ENCODE peak calls at places on chromosomes 4 and X, in six cellular contexts. One of them, this sample, is unnamed.

GRCh38 chrX:134631404-134632346 is 26.6 kb downstream of the PLAC1 start:
- DNase-seq in IMR-90: peak
- DNase-seq in CD8-positive, alpha-beta memory T cell: no peak
- DNase-seq in fibroblast of lung: peak
- DNase-seq in aorta: no peak
- DNase-seq in spleen: no peak
- DNase-seq in this sample: no peak

GRCh38 chr4:85210353-85210752 is 243.9 kb upstream of the WDFY3 start:
- DNase-seq in fibroblast of lung: no peak
- DNase-seq in CD8-positive, alpha-beta memory T cell: no peak
- DNase-seq in IMR-90: no peak
- DNase-seq in aorta: no peak
- DNase-seq in spleen: no peak
- DNase-seq in this sample: no peak

GRCh38 chrX:1546601-1547275 is 9.8 kb upstream of the P2RY8 start:
- DNase-seq in fibroblast of lung: no peak
- DNase-seq in IMR-90: no peak
- DNase-seq in aorta: no peak
- DNase-seq in spleen: no peak
- DNase-seq in CD8-positive, alpha-beta memory T cell: no peak
- DNase-seq in this sample: peak

GRCh38 chr4:102139932-102140331 is 205.3 kb downstream of the SLC39A8 start:
- DNase-seq in IMR-90: no peak
- DNase-seq in CD8-positive, alpha-beta memory T cell: no peak
- DNase-seq in fibroblast of lung: no peak
- DNase-seq in aorta: no peak
- DNase-seq in spleen: no peak
- DNase-seq in this sample: no peak

GRCh38 chrX:13219990-13220764 is 99.7 kb downstream of the ATXN3L start:
- DNase-seq in aorta: no peak
- DNase-seq in IMR-90: peak
- DNase-seq in CD8-positive, alpha-beta memory T cell: no peak
- DNase-seq in spleen: no peak
- DNase-seq in fibroblast of lung: peak
- DNase-seq in this sample: no peak

GRCh38 chrX:109360301-109360700 is 121.6 kb downstream of the GUCY2F start:
- DNase-seq in spleen: no peak
- DNase-seq in CD8-positive, alpha-beta memory T cell: no peak
- DNase-seq in fibroblast of lung: no peak
- DNase-seq in aorta: no peak
- DNase-seq in IMR-90: no peak
- DNase-seq in this sample: no peak

GRCh38 chrX:24259544-24260240 is 54.2 kb downstream of the SUPT20HL2 start:
- DNase-seq in spleen: no peak
- DNase-seq in aorta: no peak
- DNase-seq in IMR-90: peak
- DNase-seq in fibroblast of lung: peak
- DNase-seq in CD8-positive, alpha-beta memory T cell: no peak
- DNase-seq in this sample: no peak

GRCh38 chr4:84499065-84499982 is at the start of gene NKX6-1:
- DNase-seq in IMR-90: peak
- DNase-seq in CD8-positive, alpha-beta memory T cell: no peak
- DNase-seq in spleen: no peak
- DNase-seq in aorta: peak
- DNase-seq in fibroblast of lung: peak
- DNase-seq in this sample: peak

GRCh38 chr4:3514221-3514780 is 17.9 kb downstream of the LRPAP1 start:
- DNase-seq in spleen: peak
- DNase-seq in aorta: no peak
- DNase-seq in IMR-90: no peak
- DNase-seq in CD8-positive, alpha-beta memory T cell: no peak
- DNase-seq in fibroblast of lung: no peak
- DNase-seq in this sample: peak

GRCh38 chr4:7933631-7934510 is 5.8 kb downstream of the AFAP1 start:
- DNase-seq in IMR-90: peak
- DNase-seq in CD8-positive, alpha-beta memory T cell: no peak
- DNase-seq in aorta: no peak
- DNase-seq in spleen: no peak
- DNase-seq in fibroblast of lung: no peak
- DNase-seq in this sample: peak

GRCh38 chr4:123562994-123563745 is 166.6 kb downstream of the SPRY1 start:
- DNase-seq in aorta: no peak
- DNase-seq in spleen: no peak
- DNase-seq in fibroblast of lung: no peak
- DNase-seq in CD8-positive, alpha-beta memory T cell: no peak
- DNase-seq in IMR-90: peak
- DNase-seq in this sample: no peak

GRCh38 chr4:70737006-70737405 is 15.2 kb downstream of the RUFY3 start:
- DNase-seq in spleen: no peak
- DNase-seq in fibroblast of lung: no peak
- DNase-seq in aorta: no peak
- DNase-seq in IMR-90: no peak
- DNase-seq in CD8-positive, alpha-beta memory T cell: peak
- DNase-seq in this sample: no peak

GRCh38 chr4:154039435-154040061 is 250.7 kb upstream of the SFRP2 start:
- DNase-seq in CD8-positive, alpha-beta memory T cell: no peak
- DNase-seq in aorta: no peak
- DNase-seq in spleen: no peak
- DNase-seq in fibroblast of lung: no peak
- DNase-seq in IMR-90: no peak
- DNase-seq in this sample: no peak

GRCh38 chr4:184807261-184807660 is 18.5 kb downstream of the ACSL1 start:
- DNase-seq in IMR-90: no peak
- DNase-seq in spleen: no peak
- DNase-seq in CD8-positive, alpha-beta memory T cell: no peak
- DNase-seq in fibroblast of lung: peak
- DNase-seq in aorta: no peak
- DNase-seq in this sample: no peak

GRCh38 chrX:119685225-119686066 is 7.5 kb downstream of the SEPTIN6 start:
- DNase-seq in fibroblast of lung: no peak
- DNase-seq in aorta: peak
- DNase-seq in CD8-positive, alpha-beta memory T cell: peak
- DNase-seq in spleen: no peak
- DNase-seq in IMR-90: no peak
- DNase-seq in this sample: no peak

GRCh38 chrX:11533211-11533651 is 132.5 kb downstream of the ARHGAP6 start:
- DNase-seq in fibroblast of lung: peak
- DNase-seq in aorta: no peak
- DNase-seq in IMR-90: peak
- DNase-seq in spleen: no peak
- DNase-seq in CD8-positive, alpha-beta memory T cell: peak
- DNase-seq in this sample: no peak

GRCh38 chr4:139968831-139969230 is 185.2 kb downstream of the MAML3 start:
- DNase-seq in IMR-90: no peak
- DNase-seq in aorta: no peak
- DNase-seq in CD8-positive, alpha-beta memory T cell: no peak
- DNase-seq in spleen: no peak
- DNase-seq in fibroblast of lung: no peak
- DNase-seq in this sample: no peak

GRCh38 chr4:136865591-136865990 is 666.7 kb downstream of the PCDH18 start:
- DNase-seq in spleen: no peak
- DNase-seq in aorta: no peak
- DNase-seq in fibroblast of lung: peak
- DNase-seq in CD8-positive, alpha-beta memory T cell: no peak
- DNase-seq in IMR-90: no peak
- DNase-seq in this sample: no peak

GRCh38 chr4:174222266-174222872 is 61.1 kb downstream of the FBXO8 start:
- DNase-seq in aorta: no peak
- DNase-seq in CD8-positive, alpha-beta memory T cell: peak
- DNase-seq in IMR-90: peak
- DNase-seq in fibroblast of lung: peak
- DNase-seq in spleen: no peak
- DNase-seq in this sample: no peak

GRCh38 chr4:26717332-26717731 is 133.4 kb downstream of the TBC1D19 start:
- DNase-seq in spleen: no peak
- DNase-seq in IMR-90: peak
- DNase-seq in CD8-positive, alpha-beta memory T cell: no peak
- DNase-seq in fibroblast of lung: peak
- DNase-seq in aorta: no peak
- DNase-seq in this sample: no peak

GRCh38 chr4:60799214-60799613 is 400.9 kb upstream of the ADGRL3 start:
- DNase-seq in spleen: no peak
- DNase-seq in IMR-90: no peak
- DNase-seq in aorta: no peak
- DNase-seq in fibroblast of lung: no peak
- DNase-seq in CD8-positive, alpha-beta memory T cell: no peak
- DNase-seq in this sample: no peak

GRCh38 chrX:70062076-70062475 is at the start of gene OTUD6A:
- DNase-seq in fibroblast of lung: no peak
- DNase-seq in IMR-90: no peak
- DNase-seq in aorta: no peak
- DNase-seq in CD8-positive, alpha-beta memory T cell: no peak
- DNase-seq in spleen: no peak
- DNase-seq in this sample: no peak

DNA sequence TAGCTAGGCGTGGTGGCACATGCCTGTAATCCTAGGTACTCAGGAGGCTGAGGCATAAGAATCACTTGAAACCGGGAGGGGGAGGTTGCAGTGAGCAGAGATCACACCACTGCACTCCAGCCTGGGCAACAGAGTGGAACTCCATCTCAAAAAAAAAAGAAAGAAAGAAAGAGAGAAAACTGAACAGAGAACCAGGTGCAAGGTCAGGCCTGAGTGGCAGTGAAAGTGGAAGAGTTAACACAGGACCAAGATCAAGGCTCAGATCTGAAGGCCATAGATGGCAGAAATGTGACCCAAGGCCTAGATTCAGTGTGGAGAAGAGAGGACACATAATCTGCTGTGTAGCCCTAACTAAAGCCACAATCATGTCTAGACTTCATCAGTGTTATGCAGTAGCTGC is 4.9 kb upstream of the ZNF630 start:
- DNase-seq in CD8-positive, alpha-beta memory T cell: no peak
- DNase-seq in aorta: no peak
- DNase-seq in spleen: no peak
- DNase-seq in IMR-90: no peak
- DNase-seq in fibroblast of lung: no peak
- DNase-seq in this sample: no peak
- H3K27ac ChIP-seq in CD8-positive, alpha-beta memory T cell: no peak
- H3K27ac ChIP-seq in aorta: no peak
- H3K27ac ChIP-seq in spleen: no peak
- H3K27ac ChIP-seq in IMR-90: no peak
- H3K27ac ChIP-seq in fibroblast of lung: no peak
- H3K27ac ChIP-seq in this sample: no peak

GRCh38 chr4:181670506-181670905 is 572.7 kb upstream of the TENM3 start:
- DNase-seq in IMR-90: no peak
- DNase-seq in CD8-positive, alpha-beta memory T cell: no peak
- DNase-seq in fibroblast of lung: no peak
- DNase-seq in aorta: no peak
- DNase-seq in spleen: no peak
- DNase-seq in this sample: no peak
- H3K4me3 ChIP-seq in IMR-90: no peak
- H3K4me3 ChIP-seq in CD8-positive, alpha-beta memory T cell: no peak
- H3K4me3 ChIP-seq in fibroblast of lung: no peak
- H3K4me3 ChIP-seq in aorta: no peak
- H3K4me3 ChIP-seq in spleen: no peak
- H3K4me3 ChIP-seq in this sample: no peak

DNA sequence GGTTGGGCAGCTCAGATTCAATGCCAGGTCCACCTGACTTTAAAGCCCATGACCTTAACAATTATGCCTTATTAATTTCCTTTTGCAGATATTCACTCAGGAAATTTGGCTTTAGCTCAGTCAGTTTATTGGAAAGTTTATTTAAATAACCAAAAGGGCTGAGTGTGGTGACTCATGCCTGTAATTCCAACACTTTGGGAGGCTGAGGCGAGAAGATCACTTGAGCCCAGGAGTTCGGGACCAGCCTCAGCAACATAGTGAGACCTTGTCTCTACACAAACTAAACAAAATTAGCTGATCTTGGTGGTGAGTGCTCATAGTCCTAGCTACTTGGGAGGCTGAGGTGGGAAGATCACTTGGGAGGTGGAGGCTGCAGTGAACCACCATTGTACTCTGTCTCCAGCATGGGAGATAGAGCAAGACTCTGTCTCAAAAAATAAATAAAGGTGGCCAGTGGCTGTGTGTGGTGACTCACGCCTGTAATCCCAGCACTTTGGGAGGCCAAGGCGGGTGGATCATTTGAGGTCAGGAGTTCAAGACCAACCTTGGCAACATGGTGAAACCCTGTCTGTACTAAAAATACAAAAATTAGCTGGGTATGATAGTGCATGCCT is 43.3 kb downstream of the RHOH start:
- DNase-seq in CD8-positive, alpha-beta memory T cell: no peak
- DNase-seq in IMR-90: peak
- DNase-seq in fibroblast of lung: peak
- DNase-seq in aorta: no peak
- DNase-seq in spleen: no peak
- DNase-seq in this sample: no peak
- H3K27ac ChIP-seq in CD8-positive, alpha-beta memory T cell: peak
- H3K27ac ChIP-seq in IMR-90: no peak
- H3K27ac ChIP-seq in fibroblast of lung: no peak
- H3K27ac ChIP-seq in aorta: no peak
- H3K27ac ChIP-seq in spleen: peak
- H3K27ac ChIP-seq in this sample: peak

DNA sequence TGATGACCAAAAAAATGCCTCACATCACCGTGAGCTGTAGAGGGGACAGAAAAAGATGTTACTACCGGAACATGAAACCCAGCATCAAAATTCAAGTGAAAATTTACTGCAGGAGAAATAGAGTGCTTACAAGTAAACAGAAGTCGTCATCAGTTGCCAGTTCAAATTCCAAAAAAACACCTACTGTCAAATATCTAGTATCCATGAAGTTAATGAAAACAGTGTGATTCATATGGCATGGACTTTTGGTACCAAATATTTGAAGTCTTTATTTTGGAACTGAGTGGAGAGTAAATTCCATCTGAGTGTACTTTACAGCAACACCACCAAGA is 388.9 kb upstream of the SPOCK3 start:
- DNase-seq in IMR-90: no peak
- DNase-seq in spleen: no peak
- DNase-seq in fibroblast of lung: no peak
- DNase-seq in CD8-positive, alpha-beta memory T cell: no peak
- DNase-seq in aorta: no peak
- DNase-seq in this sample: no peak
- H3K4me3 ChIP-seq in IMR-90: no peak
- H3K4me3 ChIP-seq in spleen: no peak
- H3K4me3 ChIP-seq in fibroblast of lung: no peak
- H3K4me3 ChIP-seq in CD8-positive, alpha-beta memory T cell: no peak
- H3K4me3 ChIP-seq in aorta: no peak
- H3K4me3 ChIP-seq in this sample: no peak

DNA sequence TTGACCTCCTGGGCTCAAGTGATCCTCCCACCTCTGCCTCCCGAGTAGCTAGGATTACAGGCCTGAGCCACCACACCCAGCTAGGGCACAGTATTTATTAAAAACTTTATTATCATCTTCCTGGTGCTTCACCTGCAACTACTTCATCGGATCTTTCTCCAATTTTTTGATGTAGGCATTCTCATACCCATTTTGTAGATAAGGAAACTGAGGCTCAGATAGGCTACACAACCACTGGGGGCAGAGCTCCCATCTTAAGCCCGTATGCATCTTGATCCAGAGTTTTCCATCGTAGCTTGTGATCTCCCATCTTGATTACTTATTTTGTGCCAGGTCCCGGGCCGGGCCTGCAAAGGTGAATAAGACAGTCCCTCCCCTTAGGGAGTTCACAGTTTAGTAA is 68.1 kb upstream of the BCOR start:
- DNase-seq in fibroblast of lung: no peak
- DNase-seq in aorta: no peak
- DNase-seq in CD8-positive, alpha-beta memory T cell: no peak
- DNase-seq in IMR-90: no peak
- DNase-seq in spleen: peak
- DNase-seq in this sample: no peak
- H3K27ac ChIP-seq in fibroblast of lung: no peak
- H3K27ac ChIP-seq in aorta: no peak
- H3K27ac ChIP-seq in CD8-positive, alpha-beta memory T cell: no peak
- H3K27ac ChIP-seq in IMR-90: no peak
- H3K27ac ChIP-seq in spleen: no peak
- H3K27ac ChIP-seq in this sample: no peak

This sample was measured in left lung.